ENCODE peak calls at places on chromosome 6, in five cellular contexts. F, A, B, C and O are unnamed samples.

GRCh38 chr6:158909938-158910337 is 90.1 kb downstream of the RSPH3 start:
- DNase-seq in C (no peak), B (no peak), F (no peak), A (no peak), O (no peak)

GRCh38 chr6:88388589-88388988 is 222.4 kb upstream of the CNR1 start:
- DNase-seq in A (no peak), B (no peak), F (no peak), C (no peak), O (no peak)

GRCh38 chr6:21327326-21328140 is 266.0 kb upstream of the SOX4 start:
- DNase-seq in B (no peak), A (no peak), C (no peak), F (no peak), O (no peak)

GRCh38 chr6:163183791-163184190 is 230.7 kb upstream of the QKI start:
- DNase-seq in B (no peak), C (no peak), A (no peak), F (no peak), O (no peak)

GRCh38 chr6:157853018-157853805 is 30.2 kb downstream of the SNX9 start:
- DNase-seq in C (no peak), A (no peak), B (no peak), F (no peak), O (no peak)

GRCh38 chr6:111549744-111550143 is 55.9 kb downstream of the TRAF3IP2 start:
- DNase-seq in F (no peak), B (no peak), A (no peak), C (no peak), O (no peak)

GRCh38 chr6:18118330-18118729 is 4.1 kb downstream of the NHLRC1 start:
- DNase-seq in F (no peak), A (no peak), B (peak), C (no peak), O (no peak)

GRCh38 chr6:135451617-135452190 is 45.8 kb downstream of the AHI1 start:
- DNase-seq in B (no peak), A (no peak), C (no peak), F (peak), O (no peak)

GRCh38 chr6:1781152-1781848 is 171.6 kb downstream of the FOXC1 start:
- DNase-seq in C (no peak), F (no peak), A (no peak), B (no peak), O (no peak)

GRCh38 chr6:11429577-11429976 is 108.0 kb upstream of the TMEM170B start:
- DNase-seq in C (no peak), F (no peak), A (no peak), B (no peak), O (no peak)

GRCh38 chr6:169252805-169253189 is 849 bp downstream of the THBS2 start:
- DNase-seq in C (peak), F (no peak), A (no peak), B (no peak), O (no peak)

GRCh38 chr6:3383525-3383924 is 73.3 kb downstream of the SLC22A23 start:
- DNase-seq in F (no peak), A (no peak), C (no peak), B (no peak), O (no peak)
- TF ChIP-seq CTCF in F (no peak), A (no peak), C (no peak), B (no peak), O (no peak)

GRCh38 chr6:583116-583515 is 73.8 kb downstream of the HUS1B start:
- DNase-seq in F (no peak), A (no peak), C (no peak), B (no peak), O (no peak)

GRCh38 chr6:583639-584038 is 73.3 kb downstream of the HUS1B start:
- DNase-seq in A (no peak), F (no peak), C (no peak), B (no peak), O (no peak)

GRCh38 chr6:582370-582769 is 74.5 kb downstream of the HUS1B start:
- DNase-seq in A (no peak), C (no peak), B (no peak), F (no peak), O (no peak)

DNA sequence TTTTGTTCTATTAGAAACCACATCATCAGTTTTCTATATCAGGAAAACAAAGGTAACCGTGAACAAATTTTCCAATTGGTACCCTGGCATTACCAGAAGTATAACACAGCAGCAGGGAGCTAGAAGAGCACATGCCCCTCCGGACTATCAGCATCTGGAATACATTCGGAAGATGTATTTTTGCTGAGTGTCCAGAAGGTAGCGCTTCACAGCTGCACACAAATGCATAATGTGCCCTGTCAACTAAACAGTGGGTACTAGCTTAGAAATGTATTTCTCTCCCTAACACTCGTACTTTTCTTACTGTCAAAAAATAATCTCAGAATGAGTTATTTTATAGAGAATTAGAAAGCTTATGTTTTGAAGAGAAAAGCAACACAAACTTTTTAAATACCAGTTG is 77.6 kb downstream of the HUS1B start:
- DNase-seq in A (no peak), F (peak), B (no peak), C (no peak), O (no peak)
- TF ChIP-seq CTCF in A (peak), F (peak), B (peak), C (no peak), O (peak)

GRCh38 chr6:15324427-15324985 is 78.6 kb downstream of the JARID2 start:
- DNase-seq in F (no peak), B (no peak), A (no peak), C (no peak), O (no peak)

GRCh38 chr6:15329154-15329781 is 83.4 kb downstream of the JARID2 start:
- DNase-seq in A (peak), F (peak), B (peak), C (no peak), O (no peak)

GRCh38 chr6:15325540-15325955 is 79.7 kb downstream of the JARID2 start:
- DNase-seq in B (no peak), C (no peak), F (no peak), A (no peak), O (no peak)

GRCh38 chr6:15326072-15326614 is 80.3 kb downstream of the JARID2 start:
- DNase-seq in C (no peak), A (no peak), F (no peak), B (no peak), O (no peak)

GRCh38 chr6:15327271-15327670 is 81.4 kb downstream of the JARID2 start:
- DNase-seq in C (no peak), B (peak), A (no peak), F (no peak), O (no peak)
- TF ChIP-seq CTCF in C (no peak), B (peak), A (peak), F (no peak), O (no peak)

GRCh38 chr6:6825986-6826901 is 237.7 kb downstream of the LY86 start:
- DNase-seq in A (no peak), C (peak), F (peak), B (no peak), O (no peak)

GRCh38 chr6:6826961-6827360 is 238.4 kb downstream of the LY86 start:
- DNase-seq in A (no peak), B (no peak), F (no peak), C (no peak), O (no peak)

GRCh38 chr6:6823568-6824224 is 235.2 kb downstream of the LY86 start:
- DNase-seq in A (no peak), B (no peak), C (no peak), F (peak), O (no peak)

GRCh38 chr6:6824381-6824780 is 235.9 kb downstream of the LY86 start:
- DNase-seq in F (no peak), C (no peak), B (no peak), A (no peak), O (no peak)

GRCh38 chr6:6825153-6825847 is 236.8 kb downstream of the LY86 start:
- DNase-seq in B (no peak), A (no peak), F (no peak), C (no peak), O (no peak)
- TF ChIP-seq CTCF in B (no peak), A (no peak), F (no peak), C (no peak), O (no peak)

GRCh38 chr6:71482742-71483141 is 194.1 kb downstream of the OGFRL1 start:
- DNase-seq in C (no peak), A (no peak), B (no peak), F (no peak), O (no peak)
- TF ChIP-seq CTCF in C (peak), A (no peak), B (no peak), F (no peak), O (no peak)

DNA sequence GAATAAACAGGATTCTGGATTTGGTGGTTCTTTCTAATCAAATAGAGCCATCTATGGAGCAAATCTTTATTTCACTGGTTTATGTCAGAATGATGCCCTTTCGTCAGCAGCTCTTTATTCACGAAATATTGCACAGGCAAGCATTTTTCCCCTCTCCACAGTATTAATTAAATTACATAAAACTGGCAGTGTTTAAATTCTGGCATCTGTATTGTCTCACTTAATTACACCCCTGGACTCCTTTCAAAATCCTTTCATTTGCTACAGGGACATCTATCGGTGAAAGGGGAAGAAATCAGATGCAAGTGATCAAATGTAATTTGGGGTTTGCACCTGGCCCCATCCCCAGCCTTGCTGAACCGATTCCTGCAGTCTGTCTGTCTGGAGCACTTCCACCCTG is 801.9 kb downstream of the QKI start:
- DNase-seq in A (no peak), F (no peak), B (no peak), C (no peak), O (no peak)
- TF ChIP-seq CTCF in A (no peak), F (no peak), B (no peak), C (no peak), O (no peak)

DNA sequence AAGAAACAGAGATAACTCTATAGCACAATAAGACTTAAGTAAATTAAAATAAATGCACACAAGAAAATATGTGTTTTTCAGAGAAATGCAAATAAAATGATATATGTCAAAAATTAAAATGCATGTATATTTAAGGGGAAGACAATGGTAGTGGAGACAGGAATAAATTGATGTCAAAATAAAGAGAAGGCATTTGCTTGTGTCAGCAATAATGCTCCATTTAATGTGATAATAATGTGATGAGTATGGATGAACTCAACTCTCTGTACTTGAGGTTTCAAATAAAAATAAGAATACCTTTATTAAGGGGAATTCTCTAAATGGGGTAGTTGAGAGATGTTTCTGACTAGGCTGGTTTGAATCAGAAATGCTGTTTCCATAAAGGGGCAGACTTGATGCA is 45.7 kb upstream of the BCKDHB start:
- DNase-seq in F (no peak), A (no peak), C (no peak), B (no peak), O (no peak)
- TF ChIP-seq CTCF in F (no peak), A (no peak), C (no peak), B (no peak), O (no peak)

DNA sequence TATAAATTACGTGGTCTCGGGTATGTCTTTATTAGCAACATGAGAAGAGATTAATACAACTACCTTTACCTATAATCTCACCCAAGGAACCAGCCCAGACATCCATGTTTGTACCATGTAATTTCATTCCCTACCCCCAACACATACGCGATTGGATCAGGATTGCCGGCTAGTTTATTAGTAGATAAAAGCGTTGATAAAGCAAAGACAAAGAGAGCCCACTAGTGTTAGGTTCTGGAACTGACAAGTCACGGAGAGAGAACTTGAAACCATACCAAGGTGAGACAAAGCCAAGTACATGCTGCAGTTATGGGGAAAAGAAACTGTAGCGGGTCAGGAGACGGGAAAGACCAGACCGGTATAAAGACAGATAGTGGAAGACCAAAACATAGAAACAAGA is 37.4 kb upstream of the FAM135A start:
- DNase-seq in B (no peak), C (no peak), F (peak), A (no peak), O (no peak)
- TF ChIP-seq CTCF in B (peak), C (no peak), F (peak), A (peak), O (peak)

GRCh38 chr6:139291813-139292619 is at the start of gene TXLNB:
- DNase-seq in A (peak), C (peak), F (peak), B (no peak), O (peak)
- TF ChIP-seq CTCF in A (no peak), C (no peak), F (peak), B (no peak), O (no peak)